ENCODE peak calls at places on chromosomes 1 and 21, in six cellular contexts. V is AG09319; I is psoas muscle; W is upper lobe of right lung; B is CD4-positive, alpha-beta T cell; J is fibroblast of mammary gland. M is an unnamed sample.

GRCh38 chr1:20610950-20611349 is 22.1 kb downstream of the CDA start:
- DNase-seq in I (no peak), J (no peak), W (no peak), V (no peak), B (no peak), M (no peak)

GRCh38 chr1:203273869-203274602 is 31.3 kb upstream of the BTG2 start:
- DNase-seq in V (no peak), I (peak; percentile 49), J (no peak), B (no peak), W (peak; percentile 80), M (no peak)

GRCh38 chr1:11545793-11546192 is 66.8 kb downstream of the DISP3 start:
- DNase-seq in V (no peak), W (no peak), I (no peak), B (no peak), J (no peak), M (no peak)

GRCh38 chr1:68210027-68210426 is 22.3 kb downstream of the WLS start:
- DNase-seq in B (no peak), I (no peak), W (no peak), J (no peak), V (no peak), M (no peak)

GRCh38 chr1:218565333-218565732 is 220.2 kb downstream of the TGFB2 start:
- DNase-seq in I (no peak), V (no peak), B (no peak), J (no peak), W (no peak), M (no peak)

GRCh38 chr1:76491737-76492136 is 375.5 kb upstream of the ST6GALNAC5 start:
- DNase-seq in B (no peak), V (no peak), W (no peak), I (no peak), J (no peak), M (no peak)

GRCh38 chr1:197341626-197342025 is 73.6 kb downstream of the CRB1 start:
- DNase-seq in B (no peak), J (no peak), I (no peak), V (no peak), W (no peak), M (no peak)

GRCh38 chr1:202959276-202959620 is 1.1 kb upstream of the ADIPOR1 start:
- DNase-seq in B (no peak), J (peak; percentile 62), W (no peak), V (no peak), I (no peak), M (peak; percentile 35)

GRCh38 chr1:20678599-20678998 is 17.4 kb upstream of the DDOST start:
- DNase-seq in V (no peak), B (no peak), W (no peak), I (no peak), J (no peak), M (no peak)

GRCh38 chr1:62238507-62238906 is 43.9 kb downstream of the L1TD1 start:
- DNase-seq in B (no peak), J (no peak), I (no peak), V (no peak), W (no peak), M (no peak)

GRCh38 chr1:223009421-223009820 is 133.6 kb downstream of the TLR5 start:
- DNase-seq in I (no peak), J (no peak), V (no peak), W (no peak), B (no peak), M (no peak)

GRCh38 chr1:150765229-150765976 is at the start of gene CTSS:
- DNase-seq in I (no peak), J (peak; percentile 25), B (no peak), W (no peak), V (no peak), M (peak; percentile 17)

GRCh38 chr1:228975238-228975929 is 240.1 kb downstream of the RHOU start:
- DNase-seq in W (no peak), J (no peak), V (no peak), B (no peak), I (no peak), M (no peak)

GRCh38 chr1:205715628-205716027 is 34.4 kb downstream of the NUCKS1 start:
- DNase-seq in V (no peak), I (no peak), B (no peak), W (no peak), J (no peak), M (no peak)

GRCh38 chr1:22841754-22842370 is 130.8 kb downstream of the LACTBL1 start:
- DNase-seq in V (no peak), J (no peak), I (peak; percentile 36), W (no peak), B (no peak), M (no peak)

GRCh38 chr1:67532452-67533216 is 102.4 kb upstream of the SERBP1 start:
- DNase-seq in W (no peak), V (peak; percentile 76), J (peak; percentile 87), B (no peak), I (no peak), M (peak; percentile 76)

GRCh38 chr1:184757406-184757805 is 2.7 kb upstream of the EDEM3 start:
- DNase-seq in I (no peak), B (no peak), W (no peak), J (no peak), V (no peak), M (no peak)

GRCh38 chr21:42655797-42656770 is 2.7 kb downstream of the PDE9A start:
- DNase-seq in I (no peak), J (no peak), W (no peak), V (no peak), B (no peak), M (no peak)

GRCh38 chr21:42653492-42654061 is at the start of gene PDE9A:
- DNase-seq in I (peak; percentile 31), B (no peak), V (no peak), J (no peak), W (peak; percentile 70), M (peak; percentile 68)

GRCh38 chr21:42654913-42655796 is 1.7 kb downstream of the PDE9A start:
- DNase-seq in I (no peak), V (no peak), J (no peak), W (no peak), B (no peak), M (no peak)

GRCh38 chr21:42652527-42653491 is 612 bp upstream of the PDE9A start:
- DNase-seq in B (no peak), V (no peak), W (peak; percentile 89), I (peak; percentile 73), J (peak; percentile 60), M (peak; percentile 27)

DNA sequence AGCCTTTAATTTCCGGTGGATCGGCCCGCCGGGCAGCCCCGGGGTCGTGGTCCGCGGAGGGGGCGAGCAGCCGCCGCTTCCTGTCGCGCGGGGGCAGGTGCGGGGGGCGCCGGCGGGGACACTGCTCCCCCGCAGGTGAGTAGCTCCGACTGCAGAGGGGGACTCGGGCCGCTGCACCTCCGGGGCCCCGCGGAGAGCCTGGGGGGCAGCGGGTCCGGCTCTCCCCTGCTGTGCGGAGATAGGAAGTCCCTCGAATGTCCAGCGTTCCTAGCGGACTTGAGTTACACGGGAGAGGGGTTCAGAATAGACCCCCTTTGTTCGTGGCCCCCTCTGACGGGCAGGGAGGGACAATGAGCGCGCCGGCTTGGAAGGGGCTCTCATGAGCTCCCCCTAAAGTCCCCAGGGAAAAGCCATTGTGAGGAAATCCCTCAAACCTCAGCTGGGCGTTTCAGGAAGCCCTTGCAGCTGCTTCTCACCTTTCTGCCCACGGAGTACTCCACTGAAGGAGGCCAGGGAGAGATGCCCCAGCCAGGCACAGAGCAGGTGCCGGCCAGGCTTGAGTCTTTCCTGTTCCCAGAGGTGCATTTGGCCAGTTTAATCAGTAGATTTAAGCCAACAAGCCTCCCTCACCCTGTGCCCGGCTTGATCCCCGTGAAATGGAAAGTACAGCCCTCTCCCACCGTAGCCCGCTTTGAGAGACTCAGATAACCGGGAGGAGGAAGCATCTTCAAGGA is 925 bp downstream of the PDE9A start:
- DNase-seq in J (no peak), B (no peak), W (peak; percentile 63), V (no peak), I (no peak), M (peak; percentile 78)
- TF ChIP-seq CTCF in J (no peak), B (no peak), W (no peak), V (no peak), I (no peak), M (peak; percentile 20)

GRCh38 chr1:2319291-2319690 is 72.1 kb downstream of the MORN1 start:
- DNase-seq in B (no peak), W (no peak), V (no peak), J (no peak), I (no peak), M (no peak)
- TF ChIP-seq CTCF in B (no peak), W (no peak), V (no peak), J (no peak), I (no peak), M (no peak)

GRCh38 chr1:246492611-246493245 is 14.4 kb downstream of the SMYD3 start:
- DNase-seq in W (peak; percentile 72), J (peak; percentile 74), V (peak; percentile 49), I (peak; percentile 67), B (no peak), M (peak; percentile 79)

GRCh38 chr1:246503341-246503740 is 3.7 kb downstream of the SMYD3 start:
- DNase-seq in B (no peak), V (no peak), J (peak; percentile 18), W (no peak), I (no peak), M (no peak)

GRCh38 chr1:246491551-246492053 is 15.5 kb downstream of the SMYD3 start:
- DNase-seq in J (no peak), I (no peak), V (no peak), W (no peak), B (no peak), M (no peak)

DNA sequence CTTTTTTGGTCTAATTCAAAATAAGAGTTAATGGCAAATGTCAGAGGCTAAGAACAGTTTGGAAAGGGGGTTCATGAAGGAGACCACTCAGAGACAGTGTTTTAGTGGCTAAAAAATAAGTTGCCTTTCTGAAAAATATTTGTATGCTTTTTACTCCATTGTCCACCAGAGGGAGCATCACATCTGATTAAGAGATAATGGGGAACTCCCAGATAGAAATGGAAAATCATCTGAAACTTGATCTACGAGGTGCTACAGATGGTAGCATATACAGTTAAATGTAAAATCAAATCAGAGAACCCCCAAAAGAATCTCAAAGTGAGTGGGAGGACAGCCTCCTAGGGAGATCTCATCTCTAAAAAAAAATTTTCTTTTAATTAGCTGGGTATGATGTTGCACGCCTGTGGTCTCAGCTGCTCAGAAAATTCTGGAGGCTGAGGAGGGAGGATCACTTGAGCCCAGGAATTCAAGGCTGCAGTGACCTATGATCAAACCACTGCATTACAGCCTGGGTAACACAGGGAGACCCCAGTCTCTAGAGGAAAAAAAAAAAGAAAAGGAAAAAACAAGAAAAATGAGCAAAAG is 9.7 kb downstream of the SMYD3 start:
- DNase-seq in V (peak; percentile 52), B (no peak), I (no peak), W (no peak), J (peak; percentile 83), M (peak; percentile 84)
- TF ChIP-seq CTCF in V (peak; percentile 63), B (peak; percentile 75), I (peak; percentile 79), W (peak; percentile 78), J (peak; percentile 66), M (peak; percentile 85)

GRCh38 chr1:3284691-3285090 is 169.8 kb upstream of the ARHGEF16 start:
- DNase-seq in B (no peak), W (no peak), I (no peak), V (no peak), J (no peak), M (no peak)

GRCh38 chr1:3282186-3282585 is 172.3 kb upstream of the ARHGEF16 start:
- DNase-seq in W (no peak), V (no peak), B (no peak), J (no peak), I (no peak), M (no peak)

GRCh38 chr1:3285341-3285740 is 169.1 kb upstream of the ARHGEF16 start:
- DNase-seq in W (no peak), V (no peak), I (no peak), B (no peak), J (no peak), M (no peak)

GRCh38 chr1:3282656-3283430 is 171.6 kb upstream of the ARHGEF16 start:
- DNase-seq in B (no peak), V (no peak), I (no peak), J (no peak), W (no peak), M (no peak)

GRCh38 chr1:3283849-3284248 is 170.6 kb upstream of the ARHGEF16 start:
- DNase-seq in W (peak; percentile 76), B (no peak), I (no peak), V (no peak), J (no peak), M (peak; percentile 15)
- TF ChIP-seq CTCF in W (peak; percentile 69), B (no peak), I (peak; percentile 70), V (peak; percentile 63), J (peak; percentile 41), M (peak; percentile 76)

M was measured in A673.